ENCODE peak calls at places on chromosomes 1 and 21, in nine cellular contexts. Z is heart right ventricle, Q is K562, W is astrocyte, M is cardiac fibroblast, H is tibial artery, P is BJ, E is NB4, C is AG04450. T is an unnamed sample.

GRCh38 chr21:25615880-25616279 is 8.6 kb upstream of the MRPL39 start:
- DNase-seq in P (no peak), H (no peak), W (no peak), Q (no peak), Z (no peak), C (no peak), M (no peak), E (no peak), T (no peak)

GRCh38 chr1:113912594-113913311 is 7.6 kb downstream of the DCLRE1B start:
- DNase-seq in E (no peak), P (no peak), C (peak), Q (no peak), W (peak), H (no peak), M (peak), Z (peak), T (no peak)

GRCh38 chr1:186303911-186304310 is 71.1 kb downstream of the TPR start:
- DNase-seq in H (no peak), C (no peak), M (no peak), E (no peak), P (no peak), Q (no peak), W (no peak), Z (no peak), T (no peak)

GRCh38 chr1:23838401-23838866 is 13.2 kb upstream of the HMGCL start:
- DNase-seq in W (peak), P (no peak), Z (peak), E (peak), M (peak), H (peak), Q (peak), C (no peak), T (peak)

GRCh38 chr1:241703001-241703400 is 50.9 kb downstream of the WDR64 start:
- DNase-seq in E (no peak), M (peak), Q (no peak), C (no peak), H (no peak), W (no peak), Z (no peak), P (no peak), T (no peak)

GRCh38 chr1:203522237-203522636 is 28.3 kb downstream of the OPTC start:
- DNase-seq in M (no peak), Z (no peak), C (no peak), P (no peak), Q (no peak), E (no peak), H (no peak), W (no peak), T (peak)

GRCh38 chr1:6580588-6581270 is 935 bp downstream of the ZBTB48 start:
- DNase-seq in W (no peak), M (peak), Z (no peak), C (no peak), P (no peak), H (peak), E (peak), Q (peak), T (peak)

GRCh38 chr1:1440941-1441888 is 5.7 kb downstream of the VWA1 start:
- DNase-seq in C (no peak), Q (peak), P (no peak), Z (peak), W (no peak), H (peak), E (peak), M (peak), T (peak)

GRCh38 chr21:31372176-31372765 is 28.2 kb upstream of the TIAM1 start:
- DNase-seq in Q (no peak), E (no peak), H (no peak), C (no peak), M (no peak), P (no peak), W (peak), Z (no peak), T (no peak)

GRCh38 chr1:3687509-3687908 is 35.2 kb downstream of the TP73 start:
- DNase-seq in M (no peak), E (no peak), W (no peak), C (no peak), P (no peak), Z (no peak), Q (peak), H (no peak), T (peak)

GRCh38 chr1:64828829-64829228 is 84.0 kb downstream of the RAVER2 start:
- DNase-seq in H (no peak), C (no peak), M (no peak), Q (no peak), P (no peak), W (no peak), E (no peak), Z (no peak), T (no peak)

GRCh38 chr1:223364685-223365382 is 858 bp upstream of the SUSD4 start:
- DNase-seq in P (no peak), E (peak), H (no peak), Z (peak), M (no peak), C (no peak), W (no peak), Q (peak), T (peak)

GRCh38 chr1:205507896-205508714 is 3.6 kb downstream of the CDK18 start:
- DNase-seq in E (no peak), C (no peak), W (no peak), Z (no peak), Q (no peak), H (no peak), P (no peak), M (no peak), T (no peak)

GRCh38 chr1:109198043-109198695 is 15.5 kb upstream of the SARS1 start:
- DNase-seq in W (peak), Q (peak), M (peak), P (peak), H (peak), Z (no peak), E (no peak), C (peak), T (no peak)

GRCh38 chr1:188061881-188062280 is 1233.1 kb downstream of the PLA2G4A start:
- DNase-seq in E (no peak), Q (no peak), Z (no peak), H (no peak), C (no peak), M (no peak), P (no peak), W (no peak), T (no peak)

GRCh38 chr1:206495011-206495461 is 12.3 kb upstream of the RASSF5 start:
- DNase-seq in C (no peak), W (no peak), Q (no peak), P (no peak), H (no peak), M (no peak), E (no peak), Z (no peak), T (no peak)

GRCh38 chr1:238409191-238409846 is 518.6 kb upstream of the ZP4 start:
- DNase-seq in E (peak), M (peak), Z (no peak), Q (no peak), C (peak), P (no peak), W (peak), H (no peak), T (no peak)

GRCh38 chr1:28604962-28605361 is 12.9 kb downstream of the RAB42 start:
- DNase-seq in Z (no peak), W (no peak), P (no peak), M (no peak), Q (no peak), E (no peak), H (no peak), C (no peak), T (no peak)

GRCh38 chr1:156241311-156241811 is 623 bp upstream of the BGLAP start:
- DNase-seq in C (no peak), H (no peak), Q (no peak), Z (no peak), M (peak), W (peak), P (no peak), E (peak), T (no peak)

GRCh38 chr1:182601416-182601786 is 2.8 kb downstream of the RGS16 start:
- DNase-seq in Z (no peak), Q (peak), M (peak), C (peak), E (peak), W (peak), H (peak), P (no peak), T (peak)

GRCh38 chr21:31622397-31622796 is 37.1 kb upstream of the SOD1 start:
- DNase-seq in P (no peak), Z (no peak), C (no peak), Q (no peak), H (no peak), W (no peak), M (no peak), E (no peak), T (no peak)

GRCh38 chr1:36087233-36088123 is 1.2 kb upstream of the ADPRS start:
- DNase-seq in W (no peak), Q (peak), E (peak), P (no peak), H (no peak), C (no peak), M (no peak), Z (no peak), T (no peak)

GRCh38 chr1:73218995-73219546 is 936.7 kb upstream of the NEGR1 start:
- DNase-seq in W (no peak), M (no peak), Q (no peak), P (no peak), E (no peak), C (no peak), H (no peak), Z (no peak), T (no peak)

GRCh38 chr1:23013657-23014056 is 2.0 kb downstream of the TEX46 start:
- DNase-seq in Q (no peak), W (no peak), P (no peak), E (peak), H (no peak), C (no peak), M (no peak), Z (no peak), T (peak)

GRCh38 chr1:177629526-177629925 is 340.3 kb downstream of the SEC16B start:
- DNase-seq in E (no peak), W (peak), Q (no peak), H (no peak), M (peak), Z (no peak), P (no peak), C (no peak), T (no peak)

GRCh38 chr1:189605236-189605635 is 872.4 kb downstream of the BRINP3 start:
- DNase-seq in Z (no peak), P (no peak), Q (no peak), C (no peak), W (no peak), M (no peak), H (no peak), E (no peak), T (no peak)

DNA sequence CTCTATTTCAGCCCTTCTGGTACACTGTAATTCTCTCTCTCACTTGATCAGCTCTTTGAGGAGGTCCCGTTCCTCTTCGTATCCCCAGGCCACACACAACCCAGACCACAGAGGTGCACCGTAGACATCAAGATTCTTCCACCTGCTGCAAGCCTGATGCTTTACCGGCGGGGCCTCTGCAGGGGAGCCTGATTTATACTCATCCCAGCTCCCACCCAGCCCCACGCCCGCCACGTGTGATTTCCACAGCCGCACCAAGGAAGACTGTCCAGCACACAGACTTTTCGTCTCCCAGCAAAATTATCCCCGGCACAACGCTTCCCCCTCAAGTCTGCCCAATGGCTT is 667 bp downstream of the SMYD3 start:
- DNase-seq in C (no peak), M (no peak), P (no peak), Q (peak), Z (no peak), W (no peak), E (peak), H (no peak), T (peak)
- H3K4me3 ChIP-seq in C (peak), M (peak), P (peak), Q (peak), Z (peak), W (peak), E (peak), H (peak), T (peak)

GRCh38 chr1:53175302-53175913 is 21.2 kb upstream of the CPT2 start:
- DNase-seq in M (peak), C (no peak), E (no peak), H (no peak), W (peak), Q (no peak), P (no peak), Z (no peak), T (no peak)

GRCh38 chr1:53176452-53177344 is 19.9 kb upstream of the CPT2 start:
- DNase-seq in C (no peak), E (no peak), Q (no peak), Z (peak), P (no peak), W (peak), H (no peak), M (no peak), T (no peak)

GRCh38 chr1:53172751-53173498 is 23.7 kb upstream of the CPT2 start:
- DNase-seq in M (peak), H (no peak), P (peak), Z (no peak), E (peak), Q (no peak), W (no peak), C (no peak), T (peak)
- TF ChIP-seq CTCF in M (peak), H (peak), P (peak), Z (peak), E (peak), Q (peak), W (no peak), C (peak), T (peak)

GRCh38 chr21:37675202-37675801 is 241.0 kb downstream of the KCNJ6 start:
- DNase-seq in C (no peak), M (peak), P (no peak), H (no peak), E (peak), W (peak), Q (peak), Z (peak), T (peak)
- H3K4me3 ChIP-seq in C (no peak), M (no peak), P (no peak), H (peak), E (no peak), W (no peak), Q (no peak), Z (no peak), T (peak)

GRCh38 chr1:58816072-58816746 is 32.4 kb upstream of the JUN start:
- DNase-seq in M (peak), H (peak), Z (peak), Q (peak), C (peak), W (peak), P (peak), E (peak), T (peak)
- TF ChIP-seq CTCF in M (peak), H (no peak), Z (peak), Q (peak), C (peak), W (no peak), P (peak), E (no peak), T (peak)

GRCh38 chr21:39611547-39612190 is 1.1 kb upstream of the B3GALT5 start:
- DNase-seq in P (no peak), M (no peak), Q (no peak), W (no peak), C (no peak), Z (no peak), H (no peak), E (no peak), T (peak)

GRCh38 chr21:39610705-39611104 is 2.0 kb upstream of the B3GALT5 start:
- DNase-seq in P (no peak), E (no peak), H (no peak), Z (no peak), W (no peak), C (no peak), M (no peak), Q (no peak), T (peak)

GRCh38 chr21:39616373-39616772 is 3.6 kb downstream of the B3GALT5 start:
- DNase-seq in Q (no peak), M (no peak), E (no peak), H (no peak), W (no peak), C (no peak), Z (no peak), P (no peak), T (no peak)

GRCh38 chr21:39613029-39613934 is 542 bp downstream of the B3GALT5 start:
- DNase-seq in Z (no peak), W (peak), E (no peak), C (no peak), M (no peak), H (no peak), Q (no peak), P (no peak), T (peak)

DNA sequence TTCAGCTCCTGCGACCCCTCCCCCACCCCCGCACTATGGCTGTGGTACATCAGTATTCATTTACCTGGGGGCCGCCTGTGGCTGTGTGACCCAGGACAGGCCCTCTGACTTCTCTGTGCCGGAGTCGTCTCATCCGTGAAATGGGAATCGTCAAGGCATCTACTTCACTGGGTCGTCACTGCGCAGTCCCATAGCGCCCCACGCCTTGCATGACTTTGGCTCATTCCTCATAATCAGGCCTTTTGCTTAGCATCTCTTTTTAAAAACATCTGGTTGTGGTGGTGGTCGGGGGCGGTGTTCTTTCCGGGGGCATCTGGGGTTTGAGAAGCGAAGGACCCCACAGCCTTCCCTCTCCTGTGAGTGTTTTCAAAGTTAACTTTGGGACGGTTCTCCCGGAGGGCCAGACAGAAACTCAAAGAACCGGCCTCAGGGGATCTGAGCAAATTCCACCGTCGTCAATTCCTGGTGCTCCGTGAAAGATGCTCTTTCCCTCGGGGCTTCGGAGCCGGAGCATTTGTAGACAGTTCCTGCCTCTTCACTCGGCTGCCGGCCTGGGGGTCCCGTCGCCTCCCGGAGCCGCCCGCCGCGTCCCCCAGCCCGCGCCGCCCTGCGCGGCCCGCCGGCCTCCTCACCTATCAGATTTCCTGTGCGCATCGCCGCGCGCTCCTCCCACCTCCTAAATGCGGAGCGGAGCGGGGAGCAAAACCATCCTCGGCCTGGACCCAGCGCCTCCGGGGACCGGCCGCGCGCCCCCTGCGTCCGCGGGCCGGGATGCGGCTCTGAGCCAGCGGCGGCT is at the start of gene B3GALT5:
- DNase-seq in E (no peak), M (no peak), Q (no peak), Z (no peak), P (no peak), C (no peak), H (no peak), W (peak), T (peak)
- H3K4me3 ChIP-seq in E (no peak), M (no peak), Q (no peak), Z (peak), P (peak), C (peak), H (peak), W (peak), T (peak)

GRCh38 chr1:34590211-34590623 is 164.6 kb upstream of the GJB5 start:
- DNase-seq in Q (no peak), H (no peak), E (no peak), Z (no peak), P (no peak), C (no peak), M (no peak), W (no peak), T (peak)
- TF ChIP-seq CTCF in Q (no peak), H (no peak), E (no peak), Z (no peak), P (no peak), C (no peak), M (no peak), W (no peak), T (no peak)

DNA sequence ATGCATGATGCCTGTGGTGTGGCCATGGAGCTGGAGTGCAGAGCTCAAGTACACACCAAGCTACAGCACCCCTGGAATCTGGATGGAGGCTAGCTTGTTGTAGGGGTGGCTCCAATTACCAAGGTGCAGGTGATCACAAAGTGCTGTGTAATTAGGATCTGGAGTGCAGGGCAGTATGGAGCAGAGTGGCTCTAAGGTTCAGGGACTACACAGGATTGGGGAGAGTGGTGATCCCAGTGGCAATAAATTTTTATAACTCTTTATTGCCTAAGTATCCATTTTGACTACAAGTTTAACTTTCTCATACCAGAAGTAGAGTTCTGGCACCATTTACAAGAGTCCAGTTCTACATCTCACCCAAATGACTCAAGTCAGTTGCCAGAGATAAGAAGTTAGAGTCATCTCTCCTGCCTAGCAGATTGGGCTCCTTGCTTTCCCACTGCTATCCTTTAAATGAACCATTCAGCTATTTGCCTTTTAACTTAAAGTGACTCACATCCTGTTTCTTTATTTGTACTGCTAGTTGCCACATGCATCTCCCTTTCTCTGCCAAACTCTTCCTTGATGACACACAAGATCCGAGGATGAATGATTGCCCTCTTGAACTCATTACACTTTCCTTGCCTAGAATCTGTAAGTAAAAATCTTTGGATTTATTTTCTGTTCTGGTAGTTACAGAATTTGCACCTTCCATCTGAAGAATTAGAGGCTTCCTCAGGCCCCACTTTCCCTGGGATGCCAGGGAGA is 427.2 kb downstream of the KCNT2 start:
- DNase-seq in Z (no peak), C (peak), M (peak), W (peak), Q (no peak), E (peak), H (no peak), P (peak), T (no peak)
- H3K4me3 ChIP-seq in Z (no peak), C (no peak), M (no peak), W (no peak), Q (no peak), E (no peak), H (no peak), P (no peak), T (no peak)

DNA sequence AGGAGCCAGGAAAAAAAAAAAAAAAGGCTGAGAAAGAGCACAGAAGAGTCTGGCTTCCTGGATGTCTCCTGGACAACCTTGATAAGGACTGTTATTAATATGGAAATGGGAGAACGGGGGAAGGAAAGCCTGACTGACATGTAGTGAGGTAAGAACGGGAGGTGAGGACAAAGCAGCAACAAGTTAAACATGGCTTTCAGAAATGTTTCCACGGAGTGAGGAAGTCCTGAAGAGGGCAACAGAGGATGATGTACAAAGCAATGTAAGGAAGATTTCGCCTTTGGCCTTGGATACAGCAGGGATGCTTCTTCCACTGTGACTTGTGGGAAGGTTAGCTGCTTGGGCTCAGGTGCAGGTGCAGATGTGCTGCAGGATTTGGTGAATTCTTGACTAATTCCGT is 11.9 kb upstream of the NIBAN1 start:
- DNase-seq in Z (no peak), M (peak), W (peak), E (peak), P (no peak), H (no peak), Q (no peak), C (no peak), T (no peak)
- TF ChIP-seq CTCF in Z (peak), M (peak), W (no peak), E (no peak), P (peak), H (no peak), Q (peak), C (peak), T (no peak)

GRCh38 chr1:244964112-244964971 is 100.0 kb upstream of the HNRNPU start:
- DNase-seq in E (peak), P (peak), H (no peak), M (peak), W (peak), Q (no peak), Z (no peak), C (peak), T (peak)
- H3K4me3 ChIP-seq in E (no peak), P (peak), H (peak), M (peak), W (peak), Q (no peak), Z (no peak), C (peak), T (no peak)

T was measured in neural progenitor cell.